ENCODE peak calls at places on chromosomes 4 and X, in five cellular contexts. G is left lung, M is AG04450, A is HFF-Myc, F is Calu3. S is an unnamed sample.

GRCh38 chrX:94937491-94937890 is 1263.5 kb downstream of the FAM133A start:
- DNase-seq in M (no peak), F (no peak), G (no peak), A (no peak), S (no peak)

GRCh38 chr4:5711479-5712184 is 631 bp downstream of the EVC start:
- DNase-seq in M (no peak), F (no peak), A (no peak), G (no peak), S (peak)

GRCh38 chr4:25113915-25114904 is 46.0 kb downstream of the SEPSECS start:
- DNase-seq in A (no peak), M (peak), G (no peak), F (no peak), S (no peak)

GRCh38 chrX:94600077-94600476 is 926.1 kb downstream of the FAM133A start:
- DNase-seq in M (no peak), G (no peak), F (no peak), A (no peak), S (no peak)

GRCh38 chrX:153481043-153481442 is 10.7 kb upstream of the HAUS7 start:
- DNase-seq in F (no peak), G (no peak), M (no peak), A (no peak), S (no peak)

GRCh38 chrX:145751943-145752342 is 65.7 kb upstream of the SLITRK2 start:
- DNase-seq in F (no peak), A (no peak), G (no peak), M (no peak), S (no peak)

GRCh38 chrX:150366951-150367545 is 3.9 kb downstream of the MAMLD1 start:
- DNase-seq in F (no peak), A (no peak), M (no peak), G (no peak), S (no peak)

GRCh38 chr4:3469386-3470243 is 6.5 kb downstream of the DOK7 start:
- DNase-seq in M (no peak), G (no peak), A (no peak), F (no peak), S (peak)

GRCh38 chr4:138113819-138114415 is 128.2 kb downstream of the SLC7A11 start:
- DNase-seq in M (peak), A (no peak), G (no peak), F (no peak), S (no peak)

GRCh38 chr4:153090670-153091385 is 113.4 kb upstream of the TRIM2 start:
- DNase-seq in G (no peak), M (no peak), F (no peak), A (no peak), S (no peak)

GRCh38 chr4:179097741-179098140 is 1655.5 kb upstream of the AGA start:
- DNase-seq in A (no peak), F (peak), G (no peak), M (peak), S (no peak)

GRCh38 chr4:168978001-168978700 is 31.9 kb downstream of the CBR4 start:
- DNase-seq in G (no peak), M (peak), A (no peak), F (no peak), S (no peak)

GRCh38 chrX:110258552-110258951 is 59.3 kb downstream of the AMMECR1 start:
- DNase-seq in G (no peak), F (no peak), M (no peak), A (no peak), S (no peak)

GRCh38 chrX:22970861-22971260 is 28.9 kb upstream of the DDX53 start:
- DNase-seq in F (no peak), M (no peak), A (no peak), G (no peak), S (no peak)

GRCh38 chr4:26372076-26372475 is 51.3 kb downstream of the RBPJ start:
- DNase-seq in F (no peak), M (no peak), G (no peak), A (no peak), S (no peak)

GRCh38 chr4:30396772-30397475 is 323.2 kb upstream of the PCDH7 start:
- DNase-seq in A (no peak), G (no peak), F (no peak), M (no peak), S (no peak)

GRCh38 chr4:79472693-79473552 is 64.9 kb upstream of the GK2 start:
- DNase-seq in A (no peak), G (no peak), M (no peak), F (no peak), S (no peak)

GRCh38 chr4:19983072-19983471 is 268.6 kb upstream of the SLIT2 start:
- DNase-seq in M (peak), G (no peak), A (peak), F (no peak), S (no peak)

GRCh38 chr4:8030121-8030781 is 90.6 kb upstream of the AFAP1 start:
- DNase-seq in A (no peak), G (no peak), F (no peak), M (no peak), S (no peak)

GRCh38 chrX:153063315-153063714 is 7.0 kb downstream of the PNMA3 start:
- DNase-seq in G (no peak), M (no peak), A (no peak), F (no peak), S (no peak)

GRCh38 chr4:37795796-37796195 is 30.7 kb upstream of the PGM2 start:
- DNase-seq in M (no peak), A (no peak), F (no peak), G (no peak), S (no peak)

GRCh38 chr4:94827481-94828110 is 69.8 kb downstream of the BMPR1B start:
- DNase-seq in F (peak), M (peak), G (no peak), A (peak), S (no peak)

GRCh38 chr4:43238556-43238955 is 346.0 kb downstream of the GRXCR1 start:
- DNase-seq in F (no peak), A (no peak), M (no peak), G (no peak), S (no peak)

GRCh38 chr4:68304731-68305130 is 45.2 kb downstream of the YTHDC1 start:
- DNase-seq in M (no peak), G (no peak), A (no peak), F (no peak), S (no peak)

GRCh38 chr4:65296246-65296645 is 374.0 kb downstream of the EPHA5 start:
- DNase-seq in A (no peak), G (no peak), F (no peak), M (no peak), S (no peak)

GRCh38 chr4:26862381-26862915 is 1.8 kb downstream of the STIM2 start:
- DNase-seq in M (no peak), A (no peak), F (no peak), G (no peak), S (no peak)

GRCh38 chr4:77092832-77093800 is 17.3 kb upstream of the CCNI start:
- DNase-seq in A (no peak), F (no peak), G (no peak), M (no peak), S (no peak)

GRCh38 chrX:77389891-77390290 is 57.3 kb upstream of the FGF16 start:
- DNase-seq in A (no peak), G (no peak), M (no peak), F (no peak), S (no peak)

GRCh38 chr4:139682309-139683210 is 16.9 kb downstream of the MGST2 start:
- DNase-seq in F (no peak), M (no peak), G (no peak), A (no peak), S (no peak)

GRCh38 chrX:120262781-120263719 is 12.4 kb downstream of the ZBTB33 start:
- DNase-seq in G (no peak), M (no peak), A (no peak), F (no peak), S (peak)

GRCh38 chrX:46220822-46221221 is 324.4 kb downstream of the ZNF674 start:
- DNase-seq in G (no peak), F (no peak), A (no peak), M (no peak), S (no peak)

GRCh38 chr4:147546341-147546740 is 65.4 kb downstream of the EDNRA start:
- DNase-seq in F (no peak), A (peak), G (no peak), M (peak), S (no peak)

GRCh38 chrX:150361070-150361776 is 1.9 kb upstream of the MAMLD1 start:
- DNase-seq in M (no peak), G (no peak), F (peak), A (no peak), S (peak)

GRCh38 chr4:92421920-92422319 is 118.2 kb downstream of the GRID2 start:
- DNase-seq in F (no peak), A (no peak), G (no peak), M (no peak), S (no peak)

GRCh38 chr4:3286335-3287175 is 6.3 kb upstream of the RGS12 start:
- DNase-seq in A (no peak), G (no peak), M (no peak), F (no peak), S (no peak)

GRCh38 chr4:22363071-22363470 is 152.8 kb downstream of the ADGRA3 start:
- DNase-seq in M (no peak), F (no peak), A (no peak), G (no peak), S (no peak)

GRCh38 chr4:22356996-22357596 is 158.8 kb downstream of the ADGRA3 start:
- DNase-seq in G (no peak), M (no peak), F (no peak), A (no peak), S (no peak)
- TF ChIP-seq CTCF in G (no peak), M (peak), F (no peak), A (peak), S (no peak)

DNA sequence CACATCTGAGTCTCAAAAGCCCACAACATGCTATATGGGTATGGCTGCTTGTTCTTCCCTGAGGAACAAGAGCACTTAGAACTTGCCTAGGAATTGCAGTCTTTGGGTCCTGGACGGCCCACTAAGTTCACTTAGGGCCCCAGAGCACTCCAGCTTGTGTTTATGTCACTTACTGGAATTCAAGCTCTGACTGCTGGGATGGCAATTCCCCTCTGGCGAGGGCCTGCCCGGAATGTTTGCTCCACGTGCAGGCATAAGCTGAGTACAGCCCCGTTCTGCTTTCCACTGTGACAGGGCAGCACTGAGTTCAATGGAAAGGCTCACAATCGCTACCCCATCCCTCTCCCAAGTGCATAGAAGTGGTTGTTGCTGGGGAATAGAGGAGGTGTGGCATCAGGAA is 25.9 kb upstream of the RASSF6 start:
- DNase-seq in G (no peak), A (no peak), M (no peak), F (no peak), S (no peak)
- TF ChIP-seq CTCF in G (no peak), A (no peak), M (no peak), F (no peak), S (no peak)

GRCh38 chr4:18039113-18039512 is 17.6 kb upstream of the LCORL start:
- DNase-seq in G (no peak), F (no peak), A (no peak), M (no peak), S (no peak)

GRCh38 chr4:18041114-18041513 is 19.6 kb upstream of the LCORL start:
- DNase-seq in A (no peak), F (no peak), G (no peak), M (no peak), S (no peak)

GRCh38 chr4:18042012-18042411 is 20.5 kb upstream of the LCORL start:
- DNase-seq in M (no peak), F (no peak), A (no peak), G (no peak), S (no peak)

GRCh38 chr4:18042754-18043153 is 21.2 kb upstream of the LCORL start:
- DNase-seq in A (no peak), M (no peak), F (no peak), G (no peak), S (no peak)
- TF ChIP-seq CTCF in A (peak), M (peak), F (peak), G (no peak), S (peak)

GRCh38 chrX:50684871-50685270 is 129.1 kb downstream of the SHROOM4 start:
- DNase-seq in G (no peak), F (no peak), A (no peak), M (no peak), S (no peak)

GRCh38 chrX:50677789-50678188 is 136.2 kb downstream of the SHROOM4 start:
- DNase-seq in A (no peak), G (no peak), M (no peak), F (no peak), S (no peak)

DNA sequence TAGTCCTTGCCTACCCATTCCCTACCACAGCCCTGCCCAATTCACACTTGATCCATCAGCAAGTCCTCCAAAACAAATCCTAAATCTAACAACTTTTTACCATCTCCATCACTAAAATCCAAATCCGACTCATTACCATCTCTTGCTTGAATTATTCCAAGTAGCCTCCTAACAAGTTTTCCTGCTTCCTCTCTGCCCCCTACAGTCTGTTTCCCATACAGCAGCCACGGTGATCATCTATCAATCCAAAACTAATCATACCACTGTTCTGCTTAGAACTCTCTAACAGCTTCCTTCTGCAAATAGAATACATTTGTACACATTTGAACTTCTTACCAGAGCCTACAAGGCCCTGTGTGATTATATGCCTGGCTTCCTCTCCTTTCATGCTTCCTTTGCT is 133.0 kb downstream of the SHROOM4 start:
- DNase-seq in F (peak), A (no peak), G (no peak), M (no peak), S (peak)
- TF ChIP-seq CTCF in F (no peak), A (no peak), G (peak), M (peak), S (peak)

DNA sequence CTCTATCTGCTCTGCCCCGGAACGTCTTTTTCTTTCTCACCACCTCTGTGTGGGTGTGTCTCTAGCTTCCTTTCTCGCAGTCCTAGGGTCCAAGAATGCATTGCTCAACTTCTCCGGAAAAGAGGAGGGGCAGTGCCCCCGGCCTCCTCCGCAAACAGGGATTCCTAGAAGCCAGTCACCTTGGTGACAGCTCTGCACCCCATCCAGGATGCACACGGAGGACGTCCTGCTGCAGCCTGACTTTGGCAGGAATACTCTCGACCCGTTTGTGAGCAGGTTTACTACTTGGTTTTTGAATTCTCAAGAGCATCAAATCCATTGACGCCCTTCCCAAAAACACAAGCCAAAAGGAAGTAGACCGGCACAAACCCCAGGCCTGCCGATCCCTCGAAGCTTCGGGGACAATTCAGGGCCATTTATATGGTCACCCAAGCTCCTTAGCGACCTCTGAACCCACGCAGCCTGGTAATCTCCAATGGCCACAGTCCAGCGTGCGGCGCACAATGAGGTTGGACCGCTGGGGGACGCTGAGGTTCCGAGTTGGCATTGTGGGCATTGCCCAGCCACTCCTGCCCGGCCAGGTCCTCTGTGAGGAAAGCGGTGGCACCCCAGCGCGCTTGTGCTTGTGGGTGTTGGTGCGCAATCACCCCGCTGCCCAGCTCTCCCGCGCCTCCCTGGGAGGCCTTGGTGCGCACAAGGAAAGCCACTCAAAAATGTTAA is 9.8 kb downstream of the NKX3-2 start:
- DNase-seq in F (no peak), G (no peak), M (no peak), A (no peak), S (no peak)
- TF ChIP-seq CTCF in F (no peak), G (no peak), M (no peak), A (no peak), S (no peak)

GRCh38 chr4:82213485-82214162 is 160.2 kb downstream of the HNRNPD start:
- DNase-seq in M (no peak), G (no peak), F (no peak), A (no peak), S (no peak)
- TF ChIP-seq CTCF in M (no peak), G (no peak), F (no peak), A (no peak), S (no peak)

DNA sequence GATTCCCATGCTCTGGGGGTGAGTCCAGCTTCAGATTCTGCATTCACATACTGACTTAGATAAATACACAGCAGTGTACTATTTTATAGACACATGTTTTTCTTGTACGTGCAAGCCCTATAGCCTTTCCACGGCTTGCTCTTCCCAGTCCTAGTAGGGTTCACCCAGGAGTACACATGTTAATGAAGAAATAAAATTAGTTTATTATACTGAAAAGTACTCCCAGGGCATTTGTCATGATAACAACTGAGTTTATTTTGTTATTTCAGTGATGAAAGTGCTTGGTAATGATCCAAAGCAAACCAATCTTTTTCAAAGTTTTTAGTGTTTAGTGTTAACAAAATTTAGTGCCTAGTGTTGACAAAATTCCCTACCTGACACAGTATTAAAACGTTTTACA is 21.3 kb downstream of the MAPK10 start:
- DNase-seq in G (no peak), A (no peak), M (no peak), F (no peak), S (no peak)
- TF ChIP-seq CTCF in G (no peak), A (no peak), M (no peak), F (no peak), S (no peak)

GRCh38 chrX:8455600-8455999 is 9.0 kb upstream of the VCX3B start:
- DNase-seq in G (no peak), M (no peak), F (no peak), A (no peak), S (no peak)
- TF ChIP-seq CTCF in G (no peak), M (no peak), F (no peak), A (no peak), S (no peak)